ENCODE peak calls at places on chromosomes 13 and 19, in four cellular contexts. C, D, X and H are unnamed samples.

GRCh38 chr13:73672492-73672891 is 461.7 kb downstream of the KLF12 start:
- DNase-seq in X (no peak), C (no peak), D (no peak), H (peak; percentile 27)

GRCh38 chr13:26985285-26985878 is 186.2 kb downstream of the USP12 start:
- DNase-seq in D (peak; percentile 74), X (peak; percentile 72), C (peak; percentile 70), H (peak; percentile 82)

GRCh38 chr13:27000686-27001085 is 170.9 kb downstream of the USP12 start:
- DNase-seq in C (no peak), D (no peak), X (no peak), H (no peak)

GRCh38 chr13:111904701-111905608 is 162.0 kb upstream of the SOX1 start:
- DNase-seq in X (peak; percentile 10), C (no peak), D (no peak), H (no peak)

GRCh38 chr13:46804391-46804815 is 7.4 kb upstream of the ESD start:
- DNase-seq in D (no peak), C (no peak), X (no peak), H (no peak)

GRCh38 chr19:2974342-2974932 is 2.9 kb upstream of the TLE6 start:
- DNase-seq in C (peak; percentile 42), X (peak; percentile 40), D (no peak), H (no peak)

GRCh38 chr19:46180701-46181385 is 32.8 kb downstream of the IGFL2 start:
- DNase-seq in C (no peak), X (peak; percentile 50), D (no peak), H (no peak)

GRCh38 chr13:61908906-61909305 is 493.3 kb upstream of the PCDH20 start:
- DNase-seq in D (no peak), C (no peak), X (no peak), H (no peak)

GRCh38 chr19:19356901-19357566 is 36.4 kb downstream of the MAU2 start:
- DNase-seq in C (no peak), D (no peak), X (no peak), H (no peak)

GRCh38 chr19:17450264-17451075 is 2.0 kb upstream of the TMEM221 start:
- DNase-seq in C (no peak), D (no peak), X (no peak), H (no peak)

GRCh38 chr19:5632657-5633056 is 9.8 kb downstream of the SAFB start:
- DNase-seq in X (no peak), C (no peak), D (no peak), H (no peak)

GRCh38 chr19:16594131-16594586 is 21.9 kb upstream of the SLC35E1 start:
- DNase-seq in D (no peak), C (no peak), X (no peak), H (no peak)

GRCh38 chr19:7904074-7905020 is 670 bp downstream of the MAP2K7 start:
- DNase-seq in D (no peak), X (peak; percentile 78), C (peak; percentile 57), H (peak; percentile 51)

GRCh38 chr19:49490287-49491029 is 3.0 kb downstream of the RPL13A start:
- DNase-seq in D (no peak), C (no peak), X (no peak), H (no peak)

GRCh38 chr13:47949799-47950198 is 51.3 kb downstream of the SUCLA2 start:
- DNase-seq in X (no peak), C (no peak), D (no peak), H (no peak)

GRCh38 chr13:18947376-18947977 is 234.1 kb downstream of the TUBA3C start:
- DNase-seq in X (no peak), C (no peak), D (no peak), H (no peak)

GRCh38 chr19:14089662-14090508 is 666 bp downstream of the SAMD1 start:
- DNase-seq in X (peak; percentile 59), C (no peak), D (peak; percentile 61), H (peak; percentile 70)

GRCh38 chr19:49570138-49570856 is 10.1 kb downstream of the NOSIP start:
- DNase-seq in X (peak; percentile 64), D (peak; percentile 87), C (peak; percentile 65), H (peak; percentile 82)

GRCh38 chr19:17332677-17333581 is 1.7 kb downstream of the ANO8 start:
- DNase-seq in D (no peak), X (no peak), C (no peak), H (peak; percentile 66)

GRCh38 chr19:23404676-23405075 is 9.4 kb upstream of the ZNF91 start:
- DNase-seq in D (no peak), X (no peak), C (no peak), H (no peak)

GRCh38 chr13:79741006-79741405 is 260.1 kb downstream of the NDFIP2 start:
- DNase-seq in D (no peak), C (no peak), X (peak; percentile 45), H (no peak)

GRCh38 chr13:46640843-46641242 is 87.9 kb downstream of the LRCH1 start:
- DNase-seq in C (no peak), D (no peak), X (no peak), H (no peak)

GRCh38 chr19:30249911-30250310 is 122.3 kb upstream of the ZNF536 start:
- DNase-seq in X (no peak), C (no peak), D (no peak), H (no peak)

GRCh38 chr19:33905937-33906577 is 109.4 kb downstream of the KCTD15 start:
- DNase-seq in D (peak; percentile 63), C (peak; percentile 74), X (peak; percentile 39), H (peak; percentile 62)

GRCh38 chr19:9966448-9966847 is 30.1 kb upstream of the OLFM2 start:
- DNase-seq in C (no peak), X (no peak), D (no peak), H (no peak)

GRCh38 chr13:71873418-71874276 is 6.6 kb upstream of the DACH1 start:
- DNase-seq in D (no peak), X (no peak), C (no peak), H (no peak)

GRCh38 chr13:91398413-91399188 is at the start of gene GPC5:
- DNase-seq in X (peak; percentile 80), C (peak; percentile 83), D (peak; percentile 69), H (peak; percentile 76)

GRCh38 chr19:8320564-8321066 is 560 bp downstream of the NDUFA7 start:
- DNase-seq in D (no peak), X (no peak), C (no peak), H (no peak)

GRCh38 chr13:101452519-101453485 is at the start of gene ITGBL1:
- DNase-seq in X (no peak), C (no peak), D (no peak), H (no peak)

GRCh38 chr13:94813920-94814500 is 101.7 kb upstream of the SOX21 start:
- DNase-seq in C (no peak), D (no peak), X (no peak), H (peak; percentile 91)

GRCh38 chr13:28493740-28494536 is 990 bp downstream of the FLT1 start:
- DNase-seq in D (peak; percentile 20), X (no peak), C (no peak), H (no peak)

GRCh38 chr13:36069881-36070366 is 61.3 kb downstream of the DCLK1 start:
- DNase-seq in C (no peak), X (no peak), D (no peak), H (no peak)

GRCh38 chr19:653425-653824 is 9.6 kb downstream of the RNF126 start:
- DNase-seq in D (no peak), X (no peak), C (no peak), H (no peak)

GRCh38 chr13:103097366-103097928 is 31.2 kb upstream of the SLC10A2 start:
- DNase-seq in C (no peak), X (no peak), D (no peak), H (no peak)

GRCh38 chr19:46390121-46390858 is 23.1 kb downstream of the CCDC8 start:
- DNase-seq in D (no peak), X (no peak), C (no peak), H (no peak)

GRCh38 chr13:30818323-30818960 is 83.1 kb downstream of the ALOX5AP start:
- DNase-seq in D (no peak), X (no peak), C (peak; percentile 41), H (no peak)

GRCh38 chr13:36302289-36302688 is 4.7 kb upstream of the CCDC169 start:
- DNase-seq in C (no peak), X (no peak), D (no peak), H (no peak)

GRCh38 chr13:45353895-45354294 is 12.9 kb upstream of the TPT1 start:
- DNase-seq in C (no peak), D (no peak), X (no peak), H (no peak)

DNA sequence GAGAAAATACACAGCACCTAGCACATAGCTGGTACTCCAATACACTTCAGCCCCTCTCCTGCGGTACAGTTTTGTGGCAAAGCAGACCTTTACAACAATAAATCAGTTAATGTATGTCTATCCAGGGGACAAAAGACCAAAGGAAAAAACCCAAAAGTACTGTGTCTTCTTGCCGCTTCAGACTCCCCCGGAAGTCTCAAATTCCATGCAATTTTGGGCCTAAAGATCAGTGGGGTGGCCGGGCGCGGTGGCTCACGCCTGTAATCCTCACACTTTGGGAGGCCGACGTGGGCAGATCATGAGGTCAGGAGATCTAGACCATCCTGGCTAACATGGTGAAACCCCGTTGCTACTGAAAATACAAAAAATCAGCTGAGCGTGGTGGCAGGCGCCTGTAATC is 16.2 kb downstream of the CARS2 start:
- DNase-seq in D (no peak), C (no peak), X (no peak), H (no peak)
- H3K4me3 ChIP-seq in D (no peak overlapping the region), C (no peak overlapping the region), X (no peak overlapping the region), H (no peak overlapping the region)

GRCh38 chr19:51904331-51905165 is at the start of gene ZNF649:
- DNase-seq in C (peak; percentile 87), X (peak; percentile 84), D (peak; percentile 85), H (peak; percentile 76)

GRCh38 chr19:51901860-51902259 is 3.0 kb downstream of the ZNF649 start:
- DNase-seq in X (no peak), D (no peak), C (no peak), H (no peak)

GRCh38 chr19:51903192-51903591 is 1.6 kb downstream of the ZNF649 start:
- DNase-seq in C (no peak), D (no peak), X (no peak), H (no peak)
- H3K9me3 ChIP-seq in C (peaks cover 38% of the 10 kb centered on the region), D (peaks cover 42% of the 10 kb centered on the region), X (no peaks in the 10 kb centered on the region), H (peaks cover 31% of the 10 kb centered on the region)

DNA sequence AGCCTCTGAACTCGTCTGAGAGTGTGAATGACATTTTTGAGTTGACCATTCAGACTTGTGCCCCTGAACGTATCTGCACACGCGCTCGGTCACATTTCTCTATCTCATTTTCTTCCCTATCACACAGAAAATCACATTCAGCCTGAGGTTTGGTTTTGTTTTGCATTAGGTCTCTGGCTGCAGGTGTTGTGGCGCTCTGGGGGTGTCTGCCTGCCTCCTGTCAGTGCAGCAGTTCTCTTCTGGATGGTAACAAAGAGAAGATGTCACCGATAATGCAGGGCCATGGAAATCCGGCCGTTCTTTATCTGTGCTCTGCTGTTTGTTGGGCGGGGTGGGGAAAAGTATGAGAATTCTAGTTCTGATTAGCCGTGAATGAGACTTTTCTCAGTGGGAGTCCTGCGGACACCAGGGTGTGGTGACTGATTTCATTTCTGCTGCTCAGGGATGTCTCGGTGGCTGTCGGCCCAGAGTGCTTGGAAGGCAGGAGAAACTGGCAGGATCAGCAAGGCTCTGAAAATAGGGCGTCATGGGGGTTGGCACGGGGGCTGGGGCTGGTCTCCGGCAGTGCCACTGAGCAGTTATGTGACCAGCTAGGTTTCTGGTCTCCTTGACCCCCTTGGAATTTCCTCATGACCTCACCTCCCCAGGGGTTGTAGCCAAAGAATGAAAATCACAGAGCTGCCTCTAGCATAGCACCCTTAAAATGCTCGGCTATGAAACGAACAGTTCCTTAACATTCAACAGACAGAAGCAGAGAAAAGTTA is 5.1 kb downstream of the RNF113B start:
- DNase-seq in D (no peak), X (peak; percentile 53), C (peak; percentile 45), H (no peak)
- H3K4me3 ChIP-seq in D (no peak overlapping the region), X (no peak overlapping the region), C (no peak overlapping the region), H (no peak overlapping the region)

GRCh38 chr13:99580500-99581268 is 79.4 kb downstream of the TM9SF2 start:
- DNase-seq in X (no peak), C (no peak), D (no peak), H (peak; percentile 66)
- H3K9me3 ChIP-seq in X (no peaks in the 10 kb centered on the region), C (peaks cover 2% of the 10 kb centered on the region), D (peaks cover 2% of the 10 kb centered on the region), H (no peaks in the 10 kb centered on the region)